ENCODE peak calls at places on chromosomes 7 and 10, in six cellular contexts. U is upper lobe of left lung; H is colonic mucosa; O is HCT116; Z is right cardiac atrium; N is CD8-positive, alpha-beta memory T cell. A is an unnamed sample.

GRCh38 chr10:48776528-48776927 is 91.9 kb downstream of the WDFY4 start:
- DNase-seq in H (no peak), U (peak; percentile 55), Z (no peak), O (no peak), N (no peak), A (no peak)

GRCh38 chr7:127897704-127898454 is 133.4 kb downstream of the LRRC4 start:
- DNase-seq in N (no peak), H (no peak), U (no peak), O (no peak), Z (no peak), A (no peak)

GRCh38 chr7:131021460-131021859 is 287.5 kb upstream of the KLF14 start:
- DNase-seq in O (no peak), Z (no peak), N (no peak), H (no peak), U (no peak), A (no peak)

GRCh38 chr10:75978213-75978612 is 546.8 kb downstream of the LRMDA start:
- DNase-seq in Z (no peak), N (no peak), O (no peak), H (no peak), U (no peak), A (no peak)

GRCh38 chr10:128070161-128070560 is 56.1 kb downstream of the MKI67 start:
- DNase-seq in N (no peak), H (no peak), O (no peak), U (no peak), Z (no peak), A (peak; percentile 50)

GRCh38 chr7:101419831-101420230 is 57.2 kb downstream of the COL26A1 start:
- DNase-seq in O (no peak), N (no peak), U (peak; percentile 71), H (no peak), Z (no peak), A (no peak)

GRCh38 chr10:110872145-110872983 is 636 bp downstream of the PDCD4 start:
- DNase-seq in H (peak; percentile 75), O (no peak), Z (peak; percentile 72), N (peak; percentile 81), U (peak; percentile 95), A (no peak)

GRCh38 chr10:794382-794956 is 105.0 kb upstream of the DIP2C start:
- DNase-seq in H (no peak), N (no peak), U (no peak), O (no peak), Z (no peak), A (peak; percentile 28)

GRCh38 chr7:23396222-23396621 is 74.1 kb downstream of the IGF2BP3 start:
- DNase-seq in N (no peak), O (no peak), H (no peak), U (no peak), Z (no peak), A (no peak)

GRCh38 chr7:143296686-143297085 is 8.5 kb downstream of the CASP2 start:
- DNase-seq in H (no peak), O (no peak), Z (no peak), N (no peak), U (no peak), A (no peak)

GRCh38 chr10:31757831-31758230 is 170.8 kb downstream of the ARHGAP12 start:
- DNase-seq in N (no peak), Z (no peak), O (no peak), H (no peak), U (no peak), A (no peak)

GRCh38 chr7:106285801-106286492 is 1.2 kb upstream of the NAMPT start:
- DNase-seq in U (no peak), O (no peak), N (no peak), H (no peak), Z (peak; percentile 72), A (no peak)

GRCh38 chr7:8387551-8388256 is 45.7 kb upstream of the NXPH1 start:
- DNase-seq in Z (no peak), H (no peak), U (no peak), O (no peak), N (no peak), A (no peak)

DNA sequence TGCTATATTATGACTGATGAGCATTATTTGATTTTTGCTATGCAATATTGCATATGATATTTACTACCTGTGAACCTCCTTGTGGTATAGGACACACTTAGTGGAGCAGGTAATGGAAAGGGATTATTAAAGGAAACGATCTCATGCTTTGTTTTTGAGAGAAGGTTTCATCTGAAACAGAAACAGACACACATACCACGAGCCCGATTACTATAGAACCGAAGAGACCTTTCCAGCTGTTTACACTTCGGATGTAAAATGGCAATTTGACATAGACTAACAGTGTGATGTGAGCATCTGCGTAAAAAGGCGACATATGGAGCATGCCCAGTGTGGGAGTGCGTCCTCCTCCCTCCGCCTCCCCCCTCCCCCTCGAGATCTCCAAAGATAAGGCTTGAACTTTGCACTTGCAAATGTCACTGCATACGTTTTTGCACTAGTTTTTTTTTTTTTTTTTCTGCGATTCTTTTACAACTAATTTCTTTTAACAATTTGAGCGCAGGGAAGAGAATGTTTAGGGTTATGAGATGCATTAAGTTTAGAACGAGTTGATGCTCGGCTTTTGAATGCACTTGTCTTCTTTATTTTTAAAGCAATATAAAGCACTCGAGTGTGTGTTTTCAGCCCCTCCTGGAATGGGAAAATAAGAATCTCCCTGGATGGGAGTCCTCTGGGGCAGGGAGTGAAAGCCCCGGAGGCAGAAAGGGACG is 251.0 kb downstream of the NSUN6 start:
- DNase-seq in N (no peak), Z (no peak), O (no peak), H (peak; percentile 88), U (no peak), A (no peak)
- H3K4me3 ChIP-seq in N (no peak overlapping the region), Z (no peak overlapping the region), O (no peak overlapping the region), H (peak overlapping the region; percentile 34), U (no peak overlapping the region), A (peak overlapping the region; percentile 56)

GRCh38 chr7:55276896-55277295 is 88.2 kb upstream of the LANCL2 start:
- DNase-seq in H (no peak), O (no peak), N (no peak), Z (no peak), U (no peak), A (no peak)

GRCh38 chr7:55277916-55278315 is 87.2 kb upstream of the LANCL2 start:
- DNase-seq in Z (no peak), H (no peak), N (no peak), O (no peak), U (no peak), A (no peak)

GRCh38 chr7:55273186-55273980 is 91.8 kb upstream of the LANCL2 start:
- DNase-seq in N (no peak), U (no peak), O (no peak), Z (no peak), H (no peak), A (no peak)

GRCh38 chr7:55274156-55274555 is 91.0 kb upstream of the LANCL2 start:
- DNase-seq in O (no peak), H (no peak), U (no peak), Z (no peak), N (no peak), A (no peak)

DNA sequence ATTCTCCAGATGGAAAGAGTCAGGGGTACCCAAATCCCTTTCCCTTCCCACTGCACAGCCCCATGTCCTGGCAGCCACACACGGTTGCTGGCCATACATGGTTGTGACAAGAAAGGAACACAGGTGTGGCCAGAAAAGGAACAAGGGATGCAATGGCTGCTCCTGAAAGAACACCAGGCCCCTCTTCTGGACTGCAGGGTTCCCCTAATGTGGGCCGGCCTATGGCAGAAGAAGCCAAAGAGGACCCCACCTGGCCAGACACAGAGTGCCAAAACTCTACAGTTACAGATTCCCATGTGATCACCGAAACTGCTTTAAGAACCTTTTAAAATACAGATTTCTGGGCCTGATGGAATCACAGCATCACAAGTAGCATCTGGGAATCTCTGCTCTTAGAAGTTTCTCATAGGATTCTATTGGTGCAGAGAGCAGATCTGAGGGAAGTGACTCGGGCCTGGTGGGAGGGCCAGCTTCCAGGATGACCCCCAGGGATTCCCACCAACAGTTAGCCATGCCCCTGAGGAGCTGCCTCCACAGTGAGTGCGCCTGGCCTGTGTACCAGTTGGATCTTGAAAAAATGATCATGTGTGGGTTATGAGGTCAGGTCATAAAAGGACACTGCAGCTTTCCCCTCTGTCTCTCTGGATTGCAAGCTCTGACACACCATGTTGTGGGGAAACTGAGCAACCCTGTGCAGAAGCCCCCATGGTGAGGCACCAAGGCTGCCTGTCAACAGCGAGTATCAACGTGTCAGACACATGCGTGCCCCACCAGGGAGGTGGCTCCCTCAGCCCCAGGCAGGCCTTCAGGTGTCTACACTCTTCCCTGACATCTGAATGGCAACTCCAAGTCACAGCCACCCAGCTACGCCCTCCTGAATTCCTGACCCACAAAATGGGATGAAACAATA is 89.6 kb upstream of the LANCL2 start:
- DNase-seq in H (no peak), N (no peak), O (no peak), U (no peak), Z (no peak), A (no peak)
- H3K27me3 ChIP-seq in H (no peaks in the 10 kb centered on the region), N (no peaks in the 10 kb centered on the region), O (no peaks in the 10 kb centered on the region), U (no peaks in the 10 kb centered on the region), Z (no peaks in the 10 kb centered on the region), A (no peaks in the 10 kb centered on the region)

GRCh38 chr10:95389176-95389575 is 98.4 kb upstream of the PDLIM1 start:
- DNase-seq in O (no peak), H (no peak), U (no peak), N (no peak), Z (no peak), A (no peak)

GRCh38 chr10:95388539-95388938 is 97.7 kb upstream of the PDLIM1 start:
- DNase-seq in U (no peak), Z (no peak), H (peak; percentile 40), N (no peak), O (no peak), A (peak; percentile 80)

GRCh38 chr10:95391164-95391563 is 100.4 kb upstream of the PDLIM1 start:
- DNase-seq in Z (no peak), O (no peak), N (no peak), H (no peak), U (no peak), A (no peak)

GRCh38 chr10:95391570-95392249 is 100.9 kb upstream of the PDLIM1 start:
- DNase-seq in N (no peak), O (no peak), Z (no peak), U (no peak), H (no peak), A (no peak)

GRCh38 chr10:95389982-95390381 is 99.2 kb upstream of the PDLIM1 start:
- DNase-seq in Z (no peak), H (no peak), U (no peak), O (no peak), N (no peak), A (no peak)
- H3K4me1 ChIP-seq in Z (peaks cover 17% of the 10 kb centered on the region), H (peaks cover 4% of the 10 kb centered on the region), U (peaks cover 23% of the 10 kb centered on the region), O (peaks cover 4% of the 10 kb centered on the region), N (no peaks in the 10 kb centered on the region), A (peaks cover 58% of the 10 kb centered on the region)

DNA sequence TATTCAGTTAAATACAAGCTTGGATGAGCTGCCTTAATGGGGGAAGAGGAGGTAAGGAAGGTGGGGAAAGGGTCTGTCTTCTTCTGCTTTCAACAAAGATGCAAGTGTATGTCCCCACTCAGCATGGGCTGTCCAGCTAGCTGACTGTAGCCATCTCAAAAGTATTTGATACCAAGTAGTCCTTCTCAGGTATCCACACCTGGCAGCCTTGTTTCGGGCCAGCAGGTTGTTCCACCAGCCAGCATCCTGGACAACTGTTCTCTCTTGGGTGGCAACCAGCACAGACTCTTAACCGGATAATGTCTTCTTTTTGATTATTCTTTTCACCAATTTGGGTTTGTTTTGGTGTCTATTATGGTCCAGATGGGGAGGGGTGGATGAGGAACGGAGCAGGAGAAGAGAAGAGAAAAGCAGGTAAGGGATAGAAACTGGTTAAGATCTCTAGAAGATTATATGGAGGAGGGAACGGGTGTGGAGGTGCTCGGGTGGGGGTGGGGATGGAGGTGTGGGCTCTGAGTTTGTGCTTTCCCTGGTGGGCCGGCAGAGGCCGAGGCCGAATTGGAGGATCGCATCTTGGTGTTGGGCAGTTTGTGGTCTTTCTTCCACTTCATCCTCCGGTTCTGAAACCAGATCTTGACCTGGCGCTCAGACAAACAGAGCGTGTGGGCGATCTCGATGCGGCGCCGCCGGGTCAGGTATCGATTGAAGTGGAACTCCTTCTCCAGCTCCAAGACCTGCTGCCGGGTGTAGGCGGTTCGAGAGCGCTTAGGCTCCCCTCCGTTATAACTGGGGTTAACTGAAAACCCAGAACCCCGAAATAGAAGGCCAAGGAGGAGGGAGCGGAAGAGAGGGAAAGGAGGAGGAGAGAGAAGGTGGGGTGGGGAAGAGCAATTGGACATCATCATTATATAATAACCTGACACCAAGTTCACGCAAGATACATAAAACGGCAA is 1.5 kb downstream of the HOXA4 start:
- DNase-seq in N (no peak), O (no peak), U (peak; percentile 82), Z (no peak), H (peak; percentile 47), A (no peak)
- H3K4me3 ChIP-seq in N (no peak overlapping the region), O (no peak overlapping the region), U (peak overlapping the region; percentile 71), Z (no peak overlapping the region), H (peak overlapping the region; percentile 60), A (peak overlapping the region; percentile 87)